ENCODE peak calls at places on chromosomes 16 and 17, in eight cellular contexts. Q, B, G, N, S, W, L and Y are unnamed samples.

GRCh38 chr17:58572846-58573245 is 58.4 kb upstream of the MTMR4 start:
- DNase-seq in Q (no peak), B (no peak), G (no peak), N (no peak), S (peak; percentile 41), W (no peak), L (no peak), Y (no peak)

GRCh38 chr17:74241434-74241833 is 28.1 kb downstream of the TTYH2 start:
- DNase-seq in Q (peak; percentile 25), B (no peak), G (no peak), N (no peak), S (no peak), W (no peak), L (no peak), Y (no peak)

GRCh38 chr16:28311913-28312312 is 19.6 kb downstream of the SBK1 start:
- DNase-seq in Q (no peak), B (no peak), G (no peak), N (no peak), S (no peak), W (no peak), L (peak; percentile 62), Y (no peak)

GRCh38 chr16:70805787-70806186 is 4.8 kb upstream of the VAC14 start:
- DNase-seq in Q (peak; percentile 49), B (peak; percentile 18), G (no peak), N (peak; percentile 86), S (no peak), W (no peak), L (no peak), Y (no peak)

GRCh38 chr17:17350491-17351355 is 47.5 kb downstream of the NT5M start:
- DNase-seq in Q (no peak), B (peak; percentile 58), G (no peak), N (peak; percentile 25), S (peak; percentile 38), W (no peak), L (no peak), Y (no peak)

GRCh38 chr17:34095101-34095500 is 160.0 kb upstream of the CCL2 start:
- DNase-seq in Q (no peak), B (no peak), G (no peak), N (no peak), S (no peak), W (no peak), L (no peak), Y (peak; percentile 72)

GRCh38 chr16:35252356-35252936 is 1793.0 kb downstream of the TP53TG3F start:
- DNase-seq in Q (peak; percentile 0), B (no peak), G (no peak), N (peak; percentile 1), S (no peak), W (no peak), L (no peak), Y (no peak)

GRCh38 chr16:11175106-11175795 is 80.8 kb downstream of the SOCS1 start:
- DNase-seq in Q (no peak), B (no peak), G (no peak), N (no peak), S (no peak), W (no peak), L (no peak), Y (no peak)

GRCh38 chr16:85002099-85002541 is 9.2 kb downstream of the ZDHHC7 start:
- DNase-seq in Q (no peak), B (no peak), G (no peak), N (peak; percentile 52), S (no peak), W (no peak), L (no peak), Y (no peak)

GRCh38 chr17:4174556-4174955 is 31.6 kb downstream of the CYB5D2 start:
- DNase-seq in Q (no peak), B (no peak), G (no peak), N (no peak), S (no peak), W (no peak), L (no peak), Y (no peak)

GRCh38 chr16:49854227-49855203 is 1.4 kb downstream of the ZNF423 start:
- DNase-seq in Q (no peak), B (no peak), G (no peak), N (no peak), S (peak; percentile 81), W (no peak), L (no peak), Y (no peak)

GRCh38 chr16:85648070-85648714 is 35.1 kb downstream of the GSE1 start:
- DNase-seq in Q (no peak), B (no peak), G (no peak), N (no peak), S (no peak), W (no peak), L (no peak), Y (no peak)

GRCh38 chr17:323721-324139 is 28.9 kb downstream of the RPH3AL start:
- DNase-seq in Q (no peak), B (no peak), G (no peak), N (no peak), S (no peak), W (no peak), L (no peak), Y (no peak)

GRCh38 chr17:61057257-61057656 is 342.4 kb upstream of the TBX2 start:
- DNase-seq in Q (no peak), B (no peak), G (no peak), N (no peak), S (no peak), W (no peak), L (no peak), Y (no peak)

GRCh38 chr17:8789743-8790142 is 9.4 kb downstream of the MFSD6L start:
- DNase-seq in Q (no peak), B (no peak), G (no peak), N (no peak), S (no peak), W (no peak), L (no peak), Y (peak; percentile 70)

GRCh38 chr16:17431904-17432625 is 38.7 kb downstream of the XYLT1 start:
- DNase-seq in Q (no peak), B (no peak), G (no peak), N (no peak), S (no peak), W (no peak), L (no peak), Y (no peak)

GRCh38 chr16:54928016-54928356 is 2.7 kb upstream of the IRX5 start:
- DNase-seq in Q (peak; percentile 21), B (no peak), G (no peak), N (no peak), S (peak; percentile 51), W (no peak), L (no peak), Y (no peak)

GRCh38 chr16:49634235-49635008 is 221.5 kb downstream of the ZNF423 start:
- DNase-seq in Q (no peak), B (no peak), G (no peak), N (no peak), S (no peak), W (no peak), L (no peak), Y (no peak)

GRCh38 chr16:58459344-58460218 is 40.4 kb upstream of the NDRG4 start:
- DNase-seq in Q (peak; percentile 34), B (peak; percentile 82), G (peak; percentile 78), N (peak; percentile 75), S (no peak), W (no peak), L (no peak), Y (no peak)

GRCh38 chr16:89523680-89524344 is 15.6 kb downstream of the SPG7 start:
- DNase-seq in Q (no peak), B (no peak), G (no peak), N (no peak), S (no peak), W (no peak), L (no peak), Y (no peak)

GRCh38 chr16:27920391-27920891 is 143.1 kb downstream of the GSG1L start:
- DNase-seq in Q (peak; percentile 6), B (peak; percentile 13), G (no peak), N (no peak), S (peak; percentile 79), W (no peak), L (no peak), Y (no peak)

GRCh38 chr17:49210158-49211029 is at the start of the genes ABI3 and GNGT2:
- DNase-seq in Q (peak; percentile 68), B (no peak), G (peak; percentile 35), N (peak; percentile 26), S (no peak), W (no peak), L (peak; percentile 69), Y (no peak)
- H3K4me3 ChIP-seq in Q (no peak within 1 kb of the TSS), B (no peak within 1 kb of the TSS), G (peak within 1 kb of the TSS; percentile 20), N (peak within 1 kb of the TSS; percentile 3), S (no peak within 1 kb of the TSS), W (peak within 1 kb of the TSS; percentile 48), L (peak within 1 kb of the TSS; percentile 86), Y (peak within 1 kb of the TSS; percentile 56)

GRCh38 chr17:3043737-3044365 is 19.6 kb downstream of the OR1D5 start:
- DNase-seq in Q (no peak), B (no peak), G (no peak), N (no peak), S (peak; percentile 39), W (no peak), L (no peak), Y (no peak)
- TF ChIP-seq CTCF in Q (no peak), B (peak; percentile 42), G (no peak), N (no peak), S (peak; percentile 34), W (no peak), L (no peak), Y (no peak)

DNA sequence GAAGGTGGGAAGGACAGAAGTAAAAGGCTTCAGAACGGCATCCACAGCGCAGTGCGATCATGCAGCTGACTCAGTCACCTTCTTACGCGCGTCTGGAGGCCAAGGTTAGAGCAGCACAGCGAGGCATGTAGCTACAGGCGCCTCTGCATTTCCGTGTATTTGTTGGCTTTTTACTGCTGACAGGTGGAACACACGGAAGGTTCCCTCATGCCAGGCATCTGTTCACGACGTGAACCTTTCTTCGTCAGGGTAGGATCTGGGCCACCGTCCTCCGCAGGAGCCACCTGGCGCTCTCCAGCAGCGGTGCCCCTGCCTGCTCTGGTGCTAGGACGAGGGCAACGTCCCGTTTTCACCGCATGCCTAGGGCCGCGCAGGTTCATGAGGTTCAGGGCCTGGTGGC is 15.3 kb downstream of the TMEM204 start:
- DNase-seq in Q (no peak), B (no peak), G (no peak), N (no peak), S (no peak), W (no peak), L (peak; percentile 19), Y (no peak)
- H3K4me1 ChIP-seq in Q (peaks cover 19% of the 10 kb centered on the region), B (peaks cover 9% of the 10 kb centered on the region), G (peaks cover 18% of the 10 kb centered on the region), N (peaks cover 11% of the 10 kb centered on the region), S (no peaks in the 10 kb centered on the region), W (peaks cover 50% of the 10 kb centered on the region), L (peaks cover 55% of the 10 kb centered on the region), Y (peaks cover 95% of the 10 kb centered on the region)

GRCh38 chr17:1481736-1482135 is 10.8 kb downstream of the MYO1C start:
- DNase-seq in Q (no peak), B (no peak), G (peak; percentile 20), N (no peak), S (no peak), W (no peak), L (no peak), Y (no peak)
- H3K4me3 ChIP-seq in Q (no peak overlapping the region), B (no peak overlapping the region), G (no peak overlapping the region), N (no peak overlapping the region), S (no peak overlapping the region), W (no peak overlapping the region), L (no peak overlapping the region), Y (no peak overlapping the region)

GRCh38 chr16:14303654-14304394 is 232.7 kb downstream of the MRTFB start:
- DNase-seq in Q (no peak), B (no peak), G (peak; percentile 52), N (no peak), S (peak; percentile 47), W (peak; percentile 47), L (no peak), Y (no peak)
- TF ChIP-seq CTCF in Q (no peak), B (no peak), G (no peak), N (no peak), S (no peak), W (no peak), L (no peak), Y (no peak)

GRCh38 chr16:88084881-88085280 is 133.6 kb downstream of the BANP start:
- DNase-seq in Q (peak; percentile 19), B (no peak), G (no peak), N (peak; percentile 48), S (no peak), W (no peak), L (no peak), Y (no peak)
- H3K4me1 ChIP-seq in Q (no peaks in the 10 kb centered on the region), B (no peaks in the 10 kb centered on the region), G (peaks cover 4% of the 10 kb centered on the region), N (no peaks in the 10 kb centered on the region), S (no peaks in the 10 kb centered on the region), W (no peaks in the 10 kb centered on the region), L (no peaks in the 10 kb centered on the region), Y (peaks cover 10% of the 10 kb centered on the region)